ENCODE peak calls at places on chromosomes 1 and 21, in eight cellular contexts. P is CD4-positive, alpha-beta T cell; C is tibial artery; N is sigmoid colon; F is H9; B is kidney epithelial cell; W is BJ; E is mesendoderm. L is an unnamed sample.

GRCh38 chr1:225644666-225645065 is 8.3 kb downstream of the ENAH start:
- DNase-seq in P (no peak), C (no peak), N (no peak), F (no peak), B (no peak), W (no peak), E (no peak), L (no peak)

GRCh38 chr1:45355683-45356082 is 15.4 kb upstream of the MUTYH start:
- DNase-seq in P (no peak), C (no peak), N (no peak), F (no peak), B (no peak), W (no peak), E (no peak), L (no peak)

GRCh38 chr1:106768077-106768476 is 288.4 kb upstream of the PRMT6 start:
- DNase-seq in P (no peak), C (no peak), N (no peak), F (no peak), B (no peak), W (no peak), E (no peak), L (no peak)

GRCh38 chr1:219563568-219563967 is 49.3 kb downstream of the ZC3H11B start:
- DNase-seq in P (no peak), C (no peak), N (no peak), F (no peak), B (no peak), W (no peak), E (no peak), L (no peak)

GRCh38 chr1:72670902-72671301 is 388.6 kb upstream of the NEGR1 start:
- DNase-seq in P (no peak), C (no peak), N (no peak), F (no peak), B (no peak), W (no peak), E (peak; percentile 32), L (no peak)

GRCh38 chr1:16615253-16616252 is 2.2 kb upstream of the NBPF1 start:
- DNase-seq in P (no peak), C (no peak), N (peak; percentile 72), F (no peak), B (no peak), W (no peak), E (no peak), L (peak; percentile 75)

GRCh38 chr1:151193856-151194255 is 3.9 kb upstream of the VPS72 start:
- DNase-seq in P (no peak), C (no peak), N (no peak), F (no peak), B (no peak), W (no peak), E (no peak), L (no peak)

GRCh38 chr1:53899206-53899628 is 5.2 kb downstream of the DIO1 start:
- DNase-seq in P (no peak), C (no peak), N (no peak), F (no peak), B (peak; percentile 31), W (no peak), E (no peak), L (no peak)

GRCh38 chr1:46653405-46653853 is 14.7 kb downstream of the ATPAF1 start:
- DNase-seq in P (no peak), C (no peak), N (no peak), F (no peak), B (no peak), W (peak; percentile 70), E (no peak), L (no peak)

GRCh38 chr1:111198836-111199235 is 1.6 kb downstream of the DENND2D start:
- DNase-seq in P (no peak), C (no peak), N (no peak), F (no peak), B (no peak), W (no peak), E (no peak), L (no peak)

GRCh38 chr1:244074559-244075171 is 23.6 kb downstream of the ZBTB18 start:
- DNase-seq in P (peak; percentile 60), C (no peak), N (no peak), F (no peak), B (no peak), W (no peak), E (no peak), L (peak; percentile 84)

GRCh38 chr1:10979483-10979920 is 33.0 kb upstream of the TARDBP start:
- DNase-seq in P (no peak), C (peak; percentile 65), N (peak; percentile 82), F (no peak), B (no peak), W (no peak), E (no peak), L (no peak)

GRCh38 chr1:45685308-45686080 is 839 bp downstream of the GPBP1L1 start:
- DNase-seq in P (no peak), C (no peak), N (no peak), F (no peak), B (no peak), W (no peak), E (peak; percentile 23), L (no peak)

GRCh38 chr1:92940541-92940940 is 20.7 kb downstream of the DIPK1A start:
- DNase-seq in P (no peak), C (no peak), N (no peak), F (no peak), B (no peak), W (peak; percentile 47), E (no peak), L (no peak)

GRCh38 chr1:24409535-24409934 is 4.0 kb downstream of the STPG1 start:
- DNase-seq in P (no peak), C (no peak), N (no peak), F (no peak), B (no peak), W (peak; percentile 69), E (no peak), L (no peak)

GRCh38 chr1:78647238-78647637 is 2.4 kb upstream of the IFI44 start:
- DNase-seq in P (no peak), C (no peak), N (no peak), F (no peak), B (no peak), W (no peak), E (no peak), L (no peak)

GRCh38 chr1:78491311-78492071 is 717 bp downstream of the PTGFR start:
- DNase-seq in P (no peak), C (peak; percentile 67), N (peak; percentile 68), F (peak; percentile 47), B (peak; percentile 14), W (no peak), E (peak; percentile 82), L (no peak)

GRCh38 chr1:159867322-159868064 is 5.0 kb upstream of the VSIG8 start:
- DNase-seq in P (no peak), C (no peak), N (no peak), F (peak; percentile 69), B (peak; percentile 51), W (no peak), E (peak; percentile 59), L (no peak)

GRCh38 chr1:110243146-110243545 is 33.0 kb downstream of the KCNC4 start:
- DNase-seq in P (no peak), C (no peak), N (peak; percentile 52), F (no peak), B (no peak), W (no peak), E (no peak), L (peak; percentile 58)

GRCh38 chr1:85815906-85816305 is 107.7 kb upstream of the ZNHIT6 start:
- DNase-seq in P (no peak), C (peak; percentile 70), N (no peak), F (no peak), B (no peak), W (no peak), E (no peak), L (no peak)

GRCh38 chr1:59453297-59453970 is 156.5 kb downstream of the FGGY start:
- DNase-seq in P (no peak), C (no peak), N (no peak), F (no peak), B (no peak), W (no peak), E (no peak), L (no peak)

GRCh38 chr1:18373882-18374493 is 106.7 kb upstream of the KLHDC7A start:
- DNase-seq in P (no peak), C (no peak), N (no peak), F (peak; percentile 86), B (no peak), W (no peak), E (peak; percentile 75), L (no peak)

DNA sequence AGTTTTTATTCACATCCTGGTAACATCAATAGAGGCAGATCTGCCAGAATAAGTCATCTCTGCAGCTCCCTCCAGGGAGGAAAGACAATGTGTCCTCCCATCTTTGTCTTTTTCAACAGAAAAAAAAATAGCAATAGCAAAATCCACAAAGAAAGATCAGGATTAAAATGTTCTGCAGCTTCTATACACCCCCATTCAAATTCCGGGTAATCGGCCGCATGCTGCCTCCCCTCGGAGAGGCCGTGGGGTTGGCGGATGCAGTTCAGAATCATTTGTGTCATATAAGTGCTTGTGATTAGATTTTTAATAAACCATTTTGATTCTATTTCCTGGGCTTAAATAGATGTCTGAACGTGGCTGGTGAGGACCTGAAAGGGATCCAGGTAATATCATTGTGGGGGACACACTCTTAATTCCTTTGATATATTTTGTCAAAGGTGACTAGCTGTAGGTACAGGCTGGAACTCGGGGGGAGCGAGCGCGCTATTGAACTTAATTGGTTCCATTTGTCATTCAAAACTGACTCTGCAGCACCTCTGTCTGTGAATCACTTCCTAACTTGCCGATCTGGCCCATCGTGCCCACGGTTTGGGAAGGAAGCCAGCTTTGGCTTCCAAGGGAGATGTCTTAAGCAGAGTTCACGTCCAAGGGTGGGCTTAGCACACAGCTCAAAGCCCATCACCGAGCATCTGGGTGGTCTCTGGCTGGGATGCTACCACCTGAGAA is 85.6 kb upstream of the ARHGEF16 start:
- DNase-seq in P (no peak), C (no peak), N (no peak), F (no peak), B (no peak), W (no peak), E (no peak), L (no peak)
- H3K27me3 ChIP-seq in P (no peaks in the 10 kb centered on the region), C (no peaks in the 10 kb centered on the region), N (no peaks in the 10 kb centered on the region), F (no peaks in the 10 kb centered on the region), B (peaks cover 39% of the 10 kb centered on the region), W (peaks cover 9% of the 10 kb centered on the region), E (no peaks in the 10 kb centered on the region), L (no peaks in the 10 kb centered on the region)

DNA sequence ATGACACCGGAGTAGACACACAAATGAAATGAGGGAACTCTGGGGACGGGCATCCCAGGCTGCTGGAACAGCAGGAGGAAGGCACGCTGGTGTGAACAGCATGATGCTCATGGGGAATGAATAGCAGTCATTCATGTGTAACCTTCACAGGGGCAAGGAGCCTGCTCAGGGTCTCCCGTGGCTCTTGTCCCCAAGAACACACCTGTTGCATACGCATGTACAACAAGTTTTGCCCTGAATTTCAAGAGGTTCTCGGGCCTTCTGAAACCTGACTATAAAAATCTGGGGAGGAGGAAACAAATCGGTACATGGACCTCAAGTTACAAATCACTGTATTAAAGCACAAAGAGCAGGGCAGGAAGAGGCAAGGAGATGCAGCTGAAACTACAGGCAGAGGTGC is 93.4 kb downstream of the RRAGC start:
- DNase-seq in P (no peak), C (no peak), N (no peak), F (no peak), B (no peak), W (no peak), E (no peak), L (no peak)
- H3K27me3 ChIP-seq in P (peaks cover 15% of the 10 kb centered on the region), C (no peaks in the 10 kb centered on the region), N (no peaks in the 10 kb centered on the region), F (no peaks in the 10 kb centered on the region), B (no peaks in the 10 kb centered on the region), W (no peaks in the 10 kb centered on the region), E (no peaks in the 10 kb centered on the region), L (peaks cover 58% of the 10 kb centered on the region)

GRCh38 chr1:214187152-214187900 is 93.6 kb upstream of the SMYD2 start:
- DNase-seq in P (no peak), C (no peak), N (no peak), F (peak; percentile 45), B (no peak), W (no peak), E (peak; percentile 43), L (no peak)
- H3K27me3 ChIP-seq in P (peaks cover 66% of the 10 kb centered on the region), C (no peaks in the 10 kb centered on the region), N (peaks cover 17% of the 10 kb centered on the region), F (peaks cover 31% of the 10 kb centered on the region), B (peaks cover 34% of the 10 kb centered on the region), W (peaks cover 17% of the 10 kb centered on the region), E (peaks cover 10% of the 10 kb centered on the region), L (peaks cover 71% of the 10 kb centered on the region)

GRCh38 chr21:44498965-44499560 is 40.9 kb downstream of the KRTAP10-1 start:
- DNase-seq in P (no peak), C (no peak), N (no peak), F (no peak), B (no peak), W (no peak), E (no peak), L (no peak)
- H3K27me3 ChIP-seq in P (no peaks in the 10 kb centered on the region), C (no peaks in the 10 kb centered on the region), N (peaks cover 2% of the 10 kb centered on the region), F (no peaks in the 10 kb centered on the region), B (peaks cover 16% of the 10 kb centered on the region), W (no peaks in the 10 kb centered on the region), E (no peaks in the 10 kb centered on the region), L (peaks cover 47% of the 10 kb centered on the region)